ENCODE peak calls at places on chromosomes 13 and 19, in six cellular contexts. T, C, N, Q, D and L are unnamed samples.

GRCh38 chr13:98997738-98998641 is 20.1 kb upstream of the DOCK9 start:
- DNase-seq in C (no peak), N (no peak), T (no peak), Q (no peak), D (peak; percentile 65), L (no peak)

GRCh38 chr13:94620286-94620896 is 18.7 kb downstream of the GPR180 start:
- DNase-seq in T (peak; percentile 30), Q (peak; percentile 12), N (peak; percentile 58), C (no peak), D (peak; percentile 33), L (no peak)

GRCh38 chr19:32181356-32181920 is 164.0 kb upstream of the ZNF507 start:
- DNase-seq in Q (no peak), C (no peak), T (no peak), N (no peak), D (no peak), L (no peak)

GRCh38 chr19:11324079-11324661 is 15.3 kb downstream of the RAB3D start:
- DNase-seq in C (peak; percentile 36), D (peak; percentile 96), N (peak; percentile 97), T (peak; percentile 74), Q (peak; percentile 100), L (peak; percentile 100)

GRCh38 chr13:27338816-27339215 is 68.2 kb downstream of the RASL11A start:
- DNase-seq in N (no peak), C (no peak), Q (no peak), T (no peak), D (peak; percentile 23), L (no peak)

GRCh38 chr19:29831041-29831548 is 19.3 kb downstream of the CCNE1 start:
- DNase-seq in C (peak; percentile 45), T (no peak), Q (no peak), N (no peak), D (no peak), L (no peak)

GRCh38 chr19:41316306-41316920 is 6.4 kb downstream of the CCDC97 start:
- DNase-seq in C (no peak), Q (no peak), N (no peak), D (no peak), T (no peak), L (no peak)

GRCh38 chr13:43326100-43326499 is 302.7 kb downstream of the DNAJC15 start:
- DNase-seq in T (no peak), C (no peak), D (no peak), Q (no peak), N (no peak), L (no peak)